ENCODE peak calls at places on chromosomes 11 and 22, in five cellular contexts. W, T, S, M and E are unnamed samples.

GRCh38 chr11:72204865-72205264 is 11.7 kb upstream of the FOLR2 start:
- DNase-seq in W (no peak), T (no peak), S (no peak), M (no peak), E (no peak)

GRCh38 chr11:8732748-8733241 is 50.2 kb downstream of the RPL27A start:
- DNase-seq in W (no peak), T (peak; percentile 82), S (peak; percentile 40), M (no peak), E (no peak)

GRCh38 chr11:82932564-82932963 is 31.0 kb downstream of the DDIAS start:
- DNase-seq in W (no peak), T (no peak), S (no peak), M (no peak), E (no peak)

GRCh38 chr11:73233211-73233610 is 15.1 kb downstream of the P2RY2 start:
- DNase-seq in W (no peak), T (no peak), S (no peak), M (no peak), E (no peak)

GRCh38 chr11:57417056-57417455 is 9.9 kb downstream of the SLC43A3 start:
- DNase-seq in W (no peak), T (no peak), S (no peak), M (no peak), E (no peak)

GRCh38 chr11:35919244-35919643 is 24.6 kb upstream of the LDLRAD3 start:
- DNase-seq in W (no peak), T (peak; percentile 51), S (no peak), M (no peak), E (no peak)

GRCh38 chr11:120532511-120533196 is 21.1 kb downstream of the GRIK4 start:
- DNase-seq in W (no peak), T (no peak), S (no peak), M (no peak), E (no peak)

GRCh38 chr11:130118636-130119387 is 40.8 kb upstream of the ST14 start:
- DNase-seq in W (no peak), T (no peak), S (no peak), M (no peak), E (no peak)

GRCh38 chr11:20457001-20457768 is 69.7 kb downstream of the PRMT3 start:
- DNase-seq in W (no peak), T (no peak), S (no peak), M (no peak), E (no peak)

GRCh38 chr11:19675397-19675796 is 37.2 kb upstream of the NAV2 start:
- DNase-seq in W (no peak), T (peak; percentile 40), S (no peak), M (no peak), E (no peak)

GRCh38 chr11:81345609-81346008 is 1388.1 kb downstream of the FAM181B start:
- DNase-seq in W (no peak), T (no peak), S (no peak), M (no peak), E (no peak)

GRCh38 chr11:113896156-113896879 is 8.3 kb upstream of the HTR3B start:
- DNase-seq in W (peak; percentile 53), T (peak; percentile 56), S (peak; percentile 37), M (peak; percentile 10), E (no peak)

GRCh38 chr11:41222236-41222635 is 237.2 kb downstream of the LRRC4C start:
- DNase-seq in W (no peak), T (no peak), S (no peak), M (no peak), E (no peak)

GRCh38 chr22:44316393-44317162 is 3.8 kb upstream of the SHISAL1 start:
- DNase-seq in W (no peak), T (no peak), S (no peak), M (no peak), E (no peak)

GRCh38 chr22:19965771-19966709 is 24.4 kb upstream of the TXNRD2 start:
- DNase-seq in W (no peak), T (no peak), S (no peak), M (no peak), E (no peak)

GRCh38 chr22:29951675-29952413 is 68.9 kb downstream of the MTMR3 start:
- DNase-seq in W (no peak), T (no peak), S (no peak), M (peak; percentile 2), E (no peak)

GRCh38 chr11:123111465-123111864 is 49.5 kb upstream of the HSPA8 start:
- DNase-seq in W (peak; percentile 66), T (peak; percentile 86), S (no peak), M (peak; percentile 47), E (no peak)

GRCh38 chr11:121291896-121292502 is 572 bp upstream of the SC5D start:
- DNase-seq in W (peak; percentile 37), T (peak; percentile 40), S (no peak), M (no peak), E (no peak)

GRCh38 chr22:36243996-36244395 is 4.7 kb upstream of the APOL2 start:
- DNase-seq in W (no peak), T (no peak), S (no peak), M (no peak), E (no peak)

GRCh38 chr11:108093128-108093904 is 28.1 kb upstream of the ACAT1 start:
- DNase-seq in W (no peak), T (peak; percentile 53), S (no peak), M (no peak), E (no peak)

GRCh38 chr11:16784097-16784496 is 45.6 kb downstream of the C11orf58 start:
- DNase-seq in W (no peak), T (no peak), S (no peak), M (no peak), E (no peak)

GRCh38 chr11:77088236-77089003 is 14.2 kb upstream of the OMP start:
- DNase-seq in W (peak; percentile 72), T (peak; percentile 82), S (peak; percentile 66), M (no peak), E (no peak)

GRCh38 chr11:107898270-107898669 is 30.0 kb upstream of the RAB39A start:
- DNase-seq in W (peak; percentile 49), T (peak; percentile 81), S (no peak), M (peak; percentile 36), E (no peak)

GRCh38 chr11:44574620-44575287 is 9.3 kb downstream of the CD82 start:
- DNase-seq in W (no peak), T (peak; percentile 57), S (peak; percentile 53), M (no peak), E (no peak)

GRCh38 chr11:47355283-47356128 is 3.0 kb upstream of the MYBPC3 start:
- DNase-seq in W (peak; percentile 94), T (peak; percentile 95), S (peak; percentile 97), M (peak; percentile 92), E (no peak)

GRCh38 chr11:71309611-71310010 is 57.2 kb upstream of the SHANK2 start:
- DNase-seq in W (no peak), T (no peak), S (peak; percentile 7), M (no peak), E (no peak)

GRCh38 chr11:66015094-66015881 is 3.5 kb downstream of the CST6 start:
- DNase-seq in W (no peak), T (peak; percentile 63), S (no peak), M (peak; percentile 56), E (no peak)

GRCh38 chr11:56842829-56843794 is 94.6 kb upstream of the OR9G4 start:
- DNase-seq in W (peak; percentile 6), T (no peak), S (no peak), M (no peak), E (no peak)

GRCh38 chr11:57638811-57639320 is 10.8 kb downstream of the YPEL4 start:
- DNase-seq in W (no peak), T (no peak), S (no peak), M (no peak), E (no peak)

GRCh38 chr11:96145163-96145585 is 197.8 kb downstream of the MAML2 start:
- DNase-seq in W (peak; percentile 17), T (peak; percentile 88), S (no peak), M (no peak), E (no peak)

GRCh38 chr11:62324738-62325556 is 12.3 kb upstream of the ASRGL1 start:
- DNase-seq in W (peak; percentile 37), T (peak; percentile 66), S (no peak), M (peak; percentile 34), E (no peak)

GRCh38 chr22:49402169-49402568 is 425.5 kb downstream of the BRD1 start:
- DNase-seq in W (no peak), T (no peak), S (no peak), M (no peak), E (no peak)
- H3K9me3 ChIP-seq in W (no peaks in the 10 kb centered on the region), T (no peaks in the 10 kb centered on the region), S (no peaks in the 10 kb centered on the region), M (no peaks in the 10 kb centered on the region), E (no peaks in the 10 kb centered on the region)

DNA sequence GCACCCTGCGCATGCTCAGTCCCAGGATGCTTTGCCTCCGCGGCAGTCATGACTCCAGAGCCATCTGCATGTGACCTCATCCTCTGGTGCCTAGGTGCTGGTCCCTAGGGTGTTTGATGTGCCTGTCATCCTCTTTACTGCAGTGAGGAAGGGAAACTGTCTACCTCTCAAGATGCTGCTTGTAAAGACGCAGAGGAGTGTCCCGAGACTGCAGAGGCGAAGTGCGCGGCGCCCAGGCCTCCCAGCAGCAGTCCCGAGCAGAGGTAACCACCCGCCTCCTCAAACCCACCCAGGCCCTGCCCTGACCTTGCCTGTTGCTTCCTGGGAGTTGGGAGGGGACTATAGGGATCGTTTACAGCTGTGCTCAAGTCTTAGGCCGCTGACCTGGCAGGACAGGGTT is 74.6 kb upstream of the GAL start:
- DNase-seq in W (no peak), T (no peak), S (no peak), M (no peak), E (no peak)
- H3K36me3 ChIP-seq in W (peaks cover 39% of the 10 kb centered on the region), T (peaks cover 90% of the 10 kb centered on the region), S (peaks cover 100% of the 10 kb centered on the region), M (peaks cover 37% of the 10 kb centered on the region), E (peaks cover 51% of the 10 kb centered on the region)

GRCh38 chr22:22999473-22999872 is 70.8 kb upstream of the GNAZ start:
- DNase-seq in W (no peak), T (peak; percentile 6), S (no peak), M (no peak), E (no peak)

GRCh38 chr22:22996511-22997261 is 73.6 kb upstream of the GNAZ start:
- DNase-seq in W (no peak), T (no peak), S (no peak), M (no peak), E (no peak)

GRCh38 chr22:22997988-22998387 is 72.3 kb upstream of the GNAZ start:
- DNase-seq in W (no peak), T (no peak), S (no peak), M (no peak), E (no peak)

GRCh38 chr22:22995166-22995565 is 75.2 kb upstream of the GNAZ start:
- DNase-seq in W (peak; percentile 1), T (no peak), S (no peak), M (no peak), E (no peak)

DNA sequence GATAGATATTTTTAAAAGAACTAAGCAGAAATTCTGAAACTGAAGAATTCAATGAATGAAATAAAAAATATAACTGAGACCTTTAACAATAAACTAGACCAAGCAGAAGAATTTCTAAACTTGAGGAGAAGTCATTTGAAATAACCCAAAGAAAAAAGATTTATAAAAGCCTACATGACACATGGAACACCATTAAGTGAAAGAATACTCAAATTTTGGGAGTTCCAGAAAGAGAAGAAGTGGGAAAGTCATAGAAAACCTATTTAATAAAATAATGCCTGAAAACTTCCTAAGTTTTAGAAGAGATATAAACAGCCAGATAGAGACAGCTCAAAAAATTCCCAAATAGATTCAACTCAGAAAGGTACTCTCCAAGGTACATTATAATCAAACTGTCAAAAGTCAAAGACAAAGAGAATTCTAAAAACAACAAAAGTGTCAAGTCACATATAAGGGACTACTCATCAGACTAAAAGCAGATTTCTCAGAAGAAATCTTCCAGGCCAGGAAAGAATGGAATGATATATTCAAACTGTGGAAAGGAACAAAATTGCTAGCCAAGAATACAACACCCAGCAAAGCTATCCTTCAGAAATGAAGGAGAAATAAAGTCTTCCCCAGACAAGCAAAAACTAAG is 72.9 kb upstream of the GNAZ start:
- DNase-seq in W (no peak), T (no peak), S (no peak), M (no peak), E (no peak)
- H3K9me3 ChIP-seq in W (peaks cover 2% of the 10 kb centered on the region), T (peaks cover 12% of the 10 kb centered on the region), S (no peaks in the 10 kb centered on the region), M (no peaks in the 10 kb centered on the region), E (peaks cover 18% of the 10 kb centered on the region)

GRCh38 chr11:67440229-67441081 is 2.8 kb downstream of the CORO1B start:
- DNase-seq in W (no peak), T (no peak), S (no peak), M (no peak), E (no peak)
- H3K36me3 ChIP-seq in W (peaks cover 4% of the 10 kb centered on the region), T (peaks cover 8% of the 10 kb centered on the region), S (peaks cover 67% of the 10 kb centered on the region), M (peaks cover 2% of the 10 kb centered on the region), E (peaks cover 19% of the 10 kb centered on the region)